ENCODE peak calls at places on chromosomes 2 and 18, in ten cellular contexts. One of them, this sample, is unnamed.
A peak's percentile ranks its signal among the peaks of the same experiment; 100 is the strongest.

GRCh38 chr2:24049485-24050021 is at the start of gene FKBP1B:
- DNase-seq in HEK293T: peak; percentile 78
- DNase-seq in stimulated activated CD8-positive, alpha-beta memory T cell treated with anti-CD3 and anti-CD28 coated beads, Interleukin-4, amount 100 ng/mL, for 24 hours: peak; percentile 52
- DNase-seq in NCI-H2081: peak; percentile 71
- DNase-seq in AG10803: peak; percentile 18
- DNase-seq in stimulated activated naive CD4-positive, alpha-beta T cell treated with Interleukin-2 at 50 U/mL for 16 hours: peak; percentile 52
- DNase-seq in NCI-H1930: peak; percentile 59
- DNase-seq in HTR-8/SVneo: peak; percentile 81
- DNase-seq in A673: peak; percentile 47
- DNase-seq in mesenchymal stem cell: peak; percentile 58
- DNase-seq in this sample: peak; percentile 49

GRCh38 chr2:26574900-26575560 is 66.1 kb downstream of the CIB4 start:
- DNase-seq in HEK293T: no peak
- DNase-seq in stimulated activated CD8-positive, alpha-beta memory T cell treated with anti-CD3 and anti-CD28 coated beads, Interleukin-4, amount 100 ng/mL, for 24 hours: no peak
- DNase-seq in NCI-H2081: no peak
- DNase-seq in AG10803: no peak
- DNase-seq in stimulated activated naive CD4-positive, alpha-beta T cell treated with Interleukin-2 at 50 U/mL for 16 hours: no peak
- DNase-seq in NCI-H1930: no peak
- DNase-seq in HTR-8/SVneo: no peak
- DNase-seq in A673: no peak
- DNase-seq in mesenchymal stem cell: no peak
- DNase-seq in this sample: no peak

GRCh38 chr2:187177253-187177652 is 270.8 kb downstream of the CALCRL start:
- DNase-seq in HEK293T: no peak
- DNase-seq in stimulated activated CD8-positive, alpha-beta memory T cell treated with anti-CD3 and anti-CD28 coated beads, Interleukin-4, amount 100 ng/mL, for 24 hours: no peak
- DNase-seq in NCI-H2081: no peak
- DNase-seq in AG10803: no peak
- DNase-seq in stimulated activated naive CD4-positive, alpha-beta T cell treated with Interleukin-2 at 50 U/mL for 16 hours: no peak
- DNase-seq in NCI-H1930: no peak
- DNase-seq in HTR-8/SVneo: no peak
- DNase-seq in A673: no peak
- DNase-seq in mesenchymal stem cell: no peak
- DNase-seq in this sample: no peak

GRCh38 chr2:44700824-44701223 is 240.7 kb upstream of the SIX3 start:
- DNase-seq in HEK293T: no peak
- DNase-seq in stimulated activated CD8-positive, alpha-beta memory T cell treated with anti-CD3 and anti-CD28 coated beads, Interleukin-4, amount 100 ng/mL, for 24 hours: no peak
- DNase-seq in NCI-H2081: no peak
- DNase-seq in AG10803: no peak
- DNase-seq in stimulated activated naive CD4-positive, alpha-beta T cell treated with Interleukin-2 at 50 U/mL for 16 hours: no peak
- DNase-seq in NCI-H1930: no peak
- DNase-seq in HTR-8/SVneo: no peak
- DNase-seq in A673: no peak
- DNase-seq in mesenchymal stem cell: no peak
- DNase-seq in this sample: no peak

GRCh38 chr2:231593666-231594065 is 1.0 kb downstream of the TEX44 start:
- DNase-seq in HEK293T: no peak
- DNase-seq in stimulated activated CD8-positive, alpha-beta memory T cell treated with anti-CD3 and anti-CD28 coated beads, Interleukin-4, amount 100 ng/mL, for 24 hours: no peak
- DNase-seq in NCI-H2081: no peak
- DNase-seq in AG10803: no peak
- DNase-seq in stimulated activated naive CD4-positive, alpha-beta T cell treated with Interleukin-2 at 50 U/mL for 16 hours: no peak
- DNase-seq in NCI-H1930: no peak
- DNase-seq in HTR-8/SVneo: no peak
- DNase-seq in A673: no peak
- DNase-seq in mesenchymal stem cell: no peak
- DNase-seq in this sample: no peak

GRCh38 chr2:131152065-131152464 is 46.9 kb downstream of the PLEKHB2 start:
- DNase-seq in HEK293T: no peak
- DNase-seq in stimulated activated CD8-positive, alpha-beta memory T cell treated with anti-CD3 and anti-CD28 coated beads, Interleukin-4, amount 100 ng/mL, for 24 hours: no peak
- DNase-seq in NCI-H2081: no peak
- DNase-seq in AG10803: no peak
- DNase-seq in stimulated activated naive CD4-positive, alpha-beta T cell treated with Interleukin-2 at 50 U/mL for 16 hours: no peak
- DNase-seq in NCI-H1930: no peak
- DNase-seq in HTR-8/SVneo: no peak
- DNase-seq in A673: no peak
- DNase-seq in mesenchymal stem cell: no peak
- DNase-seq in this sample: no peak

GRCh38 chr18:8416212-8417019 is 192.8 kb upstream of the RAB12 start:
- DNase-seq in HEK293T: no peak
- DNase-seq in stimulated activated CD8-positive, alpha-beta memory T cell treated with anti-CD3 and anti-CD28 coated beads, Interleukin-4, amount 100 ng/mL, for 24 hours: no peak
- DNase-seq in NCI-H2081: no peak
- DNase-seq in AG10803: no peak
- DNase-seq in stimulated activated naive CD4-positive, alpha-beta T cell treated with Interleukin-2 at 50 U/mL for 16 hours: no peak
- DNase-seq in NCI-H1930: no peak
- DNase-seq in HTR-8/SVneo: no peak
- DNase-seq in A673: no peak
- DNase-seq in mesenchymal stem cell: peak; percentile 20
- DNase-seq in this sample: no peak

GRCh38 chr2:63692002-63692606 is 103.3 kb downstream of the MDH1 start:
- DNase-seq in HEK293T: peak; percentile 35
- DNase-seq in stimulated activated CD8-positive, alpha-beta memory T cell treated with anti-CD3 and anti-CD28 coated beads, Interleukin-4, amount 100 ng/mL, for 24 hours: no peak
- DNase-seq in NCI-H2081: peak; percentile 45
- DNase-seq in AG10803: peak; percentile 78
- DNase-seq in stimulated activated naive CD4-positive, alpha-beta T cell treated with Interleukin-2 at 50 U/mL for 16 hours: no peak
- DNase-seq in NCI-H1930: no peak
- DNase-seq in HTR-8/SVneo: peak; percentile 44
- DNase-seq in A673: peak; percentile 65
- DNase-seq in mesenchymal stem cell: peak; percentile 47
- DNase-seq in this sample: peak; percentile 31

GRCh38 chr2:25295654-25296053 is 46.1 kb downstream of the DNMT3A start:
- DNase-seq in HEK293T: no peak
- DNase-seq in stimulated activated CD8-positive, alpha-beta memory T cell treated with anti-CD3 and anti-CD28 coated beads, Interleukin-4, amount 100 ng/mL, for 24 hours: no peak
- DNase-seq in NCI-H2081: no peak
- DNase-seq in AG10803: no peak
- DNase-seq in stimulated activated naive CD4-positive, alpha-beta T cell treated with Interleukin-2 at 50 U/mL for 16 hours: no peak
- DNase-seq in NCI-H1930: no peak
- DNase-seq in HTR-8/SVneo: no peak
- DNase-seq in A673: no peak
- DNase-seq in mesenchymal stem cell: no peak
- DNase-seq in this sample: no peak

GRCh38 chr2:236659758-236660150 is 90.1 kb downstream of the ACKR3 start:
- DNase-seq in HEK293T: no peak
- DNase-seq in stimulated activated CD8-positive, alpha-beta memory T cell treated with anti-CD3 and anti-CD28 coated beads, Interleukin-4, amount 100 ng/mL, for 24 hours: no peak
- DNase-seq in NCI-H2081: no peak
- DNase-seq in AG10803: no peak
- DNase-seq in stimulated activated naive CD4-positive, alpha-beta T cell treated with Interleukin-2 at 50 U/mL for 16 hours: no peak
- DNase-seq in NCI-H1930: no peak
- DNase-seq in HTR-8/SVneo: no peak
- DNase-seq in A673: no peak
- DNase-seq in mesenchymal stem cell: peak; percentile 62
- DNase-seq in this sample: peak; percentile 66

GRCh38 chr2:60899230-60899891 is 18.0 kb downstream of the REL start:
- DNase-seq in HEK293T: no peak
- DNase-seq in stimulated activated CD8-positive, alpha-beta memory T cell treated with anti-CD3 and anti-CD28 coated beads, Interleukin-4, amount 100 ng/mL, for 24 hours: peak; percentile 19
- DNase-seq in NCI-H2081: no peak
- DNase-seq in AG10803: no peak
- DNase-seq in stimulated activated naive CD4-positive, alpha-beta T cell treated with Interleukin-2 at 50 U/mL for 16 hours: peak; percentile 20
- DNase-seq in NCI-H1930: no peak
- DNase-seq in HTR-8/SVneo: no peak
- DNase-seq in A673: no peak
- DNase-seq in mesenchymal stem cell: no peak
- DNase-seq in this sample: no peak

GRCh38 chr2:172864182-172864581 is 128.5 kb downstream of the RAPGEF4 start:
- DNase-seq in HEK293T: peak; percentile 44
- DNase-seq in stimulated activated CD8-positive, alpha-beta memory T cell treated with anti-CD3 and anti-CD28 coated beads, Interleukin-4, amount 100 ng/mL, for 24 hours: peak; percentile 10
- DNase-seq in NCI-H2081: peak; percentile 23
- DNase-seq in AG10803: no peak
- DNase-seq in stimulated activated naive CD4-positive, alpha-beta T cell treated with Interleukin-2 at 50 U/mL for 16 hours: no peak
- DNase-seq in NCI-H1930: peak; percentile 22
- DNase-seq in HTR-8/SVneo: no peak
- DNase-seq in A673: peak; percentile 56
- DNase-seq in mesenchymal stem cell: peak; percentile 42
- DNase-seq in this sample: no peak